ENCODE peak calls at places on chromosomes 16 and 17, in ten cellular contexts. One of them, this sample, is unnamed.

GRCh38 chr17:35786941-35787432 is 8.5 kb downstream of the MMP28 start:
- DNase-seq in H9: peak
- DNase-seq in naive thymus-derived CD8-positive, alpha-beta T cell: no peak
- DNase-seq in choroid plexus epithelial cell: peak
- DNase-seq in heart left ventricle: no peak
- DNase-seq in NCI-H510A treated with DMSO at 0.1 percent for 48 hours: no peak
- DNase-seq in stimulated activated CD4-positive, alpha-beta T cell treated with anti-CD3 and anti-CD28 coated beads, Interleukin-1b, Interleukin-23, amount 100 ng/mL, for 24 hours: no peak
- DNase-seq in NCI-H226: no peak
- DNase-seq in kidney glomerular epithelial cell: no peak
- DNase-seq in testis: no peak
- DNase-seq in this sample: peak

GRCh38 chr16:14462811-14463210 is 167.2 kb downstream of the PARN start:
- DNase-seq in H9: no peak
- DNase-seq in naive thymus-derived CD8-positive, alpha-beta T cell: no peak
- DNase-seq in NCI-H226: peak
- DNase-seq in choroid plexus epithelial cell: peak
- DNase-seq in testis: no peak
- DNase-seq in kidney glomerular epithelial cell: no peak
- DNase-seq in stimulated activated CD4-positive, alpha-beta T cell treated with anti-CD3 and anti-CD28 coated beads, Interleukin-1b, Interleukin-23, amount 100 ng/mL, for 24 hours: no peak
- DNase-seq in heart left ventricle: no peak
- DNase-seq in NCI-H510A treated with DMSO at 0.1 percent for 48 hours: no peak
- DNase-seq in this sample: no peak

GRCh38 chr17:57370051-57370581 is 113.8 kb downstream of the MSI2 start:
- DNase-seq in NCI-H510A treated with DMSO at 0.1 percent for 48 hours: no peak
- DNase-seq in H9: no peak
- DNase-seq in NCI-H226: peak
- DNase-seq in choroid plexus epithelial cell: peak
- DNase-seq in heart left ventricle: no peak
- DNase-seq in stimulated activated CD4-positive, alpha-beta T cell treated with anti-CD3 and anti-CD28 coated beads, Interleukin-1b, Interleukin-23, amount 100 ng/mL, for 24 hours: no peak
- DNase-seq in kidney glomerular epithelial cell: peak
- DNase-seq in testis: no peak
- DNase-seq in naive thymus-derived CD8-positive, alpha-beta T cell: no peak
- DNase-seq in this sample: peak

GRCh38 chr16:54265558-54266213 is 20.9 kb downstream of the IRX3 start:
- DNase-seq in heart left ventricle: no peak
- DNase-seq in NCI-H510A treated with DMSO at 0.1 percent for 48 hours: no peak
- DNase-seq in kidney glomerular epithelial cell: no peak
- DNase-seq in H9: peak
- DNase-seq in NCI-H226: no peak
- DNase-seq in testis: no peak
- DNase-seq in naive thymus-derived CD8-positive, alpha-beta T cell: no peak
- DNase-seq in choroid plexus epithelial cell: no peak
- DNase-seq in stimulated activated CD4-positive, alpha-beta T cell treated with anti-CD3 and anti-CD28 coated beads, Interleukin-1b, Interleukin-23, amount 100 ng/mL, for 24 hours: no peak
- DNase-seq in this sample: no peak

GRCh38 chr17:43332211-43332610 is 66.6 kb upstream of the ARL4D start:
- DNase-seq in H9: no peak
- DNase-seq in heart left ventricle: no peak
- DNase-seq in NCI-H510A treated with DMSO at 0.1 percent for 48 hours: no peak
- DNase-seq in choroid plexus epithelial cell: no peak
- DNase-seq in NCI-H226: no peak
- DNase-seq in naive thymus-derived CD8-positive, alpha-beta T cell: no peak
- DNase-seq in stimulated activated CD4-positive, alpha-beta T cell treated with anti-CD3 and anti-CD28 coated beads, Interleukin-1b, Interleukin-23, amount 100 ng/mL, for 24 hours: no peak
- DNase-seq in testis: no peak
- DNase-seq in kidney glomerular epithelial cell: no peak
- DNase-seq in this sample: no peak

GRCh38 chr16:81405702-81406113 is 38.9 kb upstream of the CMIP start:
- DNase-seq in naive thymus-derived CD8-positive, alpha-beta T cell: no peak
- DNase-seq in NCI-H510A treated with DMSO at 0.1 percent for 48 hours: no peak
- DNase-seq in kidney glomerular epithelial cell: peak
- DNase-seq in choroid plexus epithelial cell: peak
- DNase-seq in NCI-H226: peak
- DNase-seq in H9: peak
- DNase-seq in stimulated activated CD4-positive, alpha-beta T cell treated with anti-CD3 and anti-CD28 coated beads, Interleukin-1b, Interleukin-23, amount 100 ng/mL, for 24 hours: no peak
- DNase-seq in testis: no peak
- DNase-seq in heart left ventricle: no peak
- DNase-seq in this sample: peak

GRCh38 chr17:66625321-66625767 is 209.6 kb upstream of the CACNG5 start:
- DNase-seq in choroid plexus epithelial cell: peak
- DNase-seq in testis: no peak
- DNase-seq in H9: no peak
- DNase-seq in NCI-H510A treated with DMSO at 0.1 percent for 48 hours: peak
- DNase-seq in NCI-H226: peak
- DNase-seq in stimulated activated CD4-positive, alpha-beta T cell treated with anti-CD3 and anti-CD28 coated beads, Interleukin-1b, Interleukin-23, amount 100 ng/mL, for 24 hours: no peak
- DNase-seq in kidney glomerular epithelial cell: peak
- DNase-seq in naive thymus-derived CD8-positive, alpha-beta T cell: peak
- DNase-seq in heart left ventricle: no peak
- DNase-seq in this sample: peak

GRCh38 chr16:27169511-27170071 is 33.7 kb upstream of the KDM8 start:
- DNase-seq in testis: no peak
- DNase-seq in stimulated activated CD4-positive, alpha-beta T cell treated with anti-CD3 and anti-CD28 coated beads, Interleukin-1b, Interleukin-23, amount 100 ng/mL, for 24 hours: peak
- DNase-seq in NCI-H510A treated with DMSO at 0.1 percent for 48 hours: peak
- DNase-seq in NCI-H226: peak
- DNase-seq in H9: peak
- DNase-seq in kidney glomerular epithelial cell: peak
- DNase-seq in heart left ventricle: no peak
- DNase-seq in choroid plexus epithelial cell: peak
- DNase-seq in naive thymus-derived CD8-positive, alpha-beta T cell: peak
- DNase-seq in this sample: no peak

GRCh38 chr16:769201-769769 is 8.8 kb downstream of the MSLN start:
- DNase-seq in H9: no peak
- DNase-seq in testis: no peak
- DNase-seq in stimulated activated CD4-positive, alpha-beta T cell treated with anti-CD3 and anti-CD28 coated beads, Interleukin-1b, Interleukin-23, amount 100 ng/mL, for 24 hours: no peak
- DNase-seq in NCI-H510A treated with DMSO at 0.1 percent for 48 hours: no peak
- DNase-seq in kidney glomerular epithelial cell: no peak
- DNase-seq in NCI-H226: no peak
- DNase-seq in naive thymus-derived CD8-positive, alpha-beta T cell: no peak
- DNase-seq in heart left ventricle: no peak
- DNase-seq in choroid plexus epithelial cell: no peak
- DNase-seq in this sample: no peak

GRCh38 chr16:58837950-58838349 is 103.8 kb upstream of the GOT2 start:
- DNase-seq in choroid plexus epithelial cell: no peak
- DNase-seq in H9: no peak
- DNase-seq in kidney glomerular epithelial cell: no peak
- DNase-seq in heart left ventricle: no peak
- DNase-seq in NCI-H226: no peak
- DNase-seq in naive thymus-derived CD8-positive, alpha-beta T cell: no peak
- DNase-seq in stimulated activated CD4-positive, alpha-beta T cell treated with anti-CD3 and anti-CD28 coated beads, Interleukin-1b, Interleukin-23, amount 100 ng/mL, for 24 hours: no peak
- DNase-seq in testis: no peak
- DNase-seq in NCI-H510A treated with DMSO at 0.1 percent for 48 hours: no peak
- DNase-seq in this sample: no peak

GRCh38 chr17:58970966-58971575 is 135.6 kb downstream of the TRIM37 start:
- DNase-seq in NCI-H510A treated with DMSO at 0.1 percent for 48 hours: no peak
- DNase-seq in H9: no peak
- DNase-seq in naive thymus-derived CD8-positive, alpha-beta T cell: no peak
- DNase-seq in heart left ventricle: no peak
- DNase-seq in choroid plexus epithelial cell: no peak
- DNase-seq in stimulated activated CD4-positive, alpha-beta T cell treated with anti-CD3 and anti-CD28 coated beads, Interleukin-1b, Interleukin-23, amount 100 ng/mL, for 24 hours: no peak
- DNase-seq in NCI-H226: no peak
- DNase-seq in testis: no peak
- DNase-seq in kidney glomerular epithelial cell: no peak
- DNase-seq in this sample: peak

GRCh38 chr16:85523602-85524364 is 89.3 kb upstream of the GSE1 start:
- DNase-seq in choroid plexus epithelial cell: peak
- DNase-seq in naive thymus-derived CD8-positive, alpha-beta T cell: no peak
- DNase-seq in NCI-H226: no peak
- DNase-seq in H9: peak
- DNase-seq in NCI-H510A treated with DMSO at 0.1 percent for 48 hours: peak
- DNase-seq in kidney glomerular epithelial cell: no peak
- DNase-seq in testis: peak
- DNase-seq in heart left ventricle: no peak
- DNase-seq in stimulated activated CD4-positive, alpha-beta T cell treated with anti-CD3 and anti-CD28 coated beads, Interleukin-1b, Interleukin-23, amount 100 ng/mL, for 24 hours: no peak
- DNase-seq in this sample: peak

GRCh38 chr17:21174719-21175118 is 39.2 kb downstream of the TMEM11 start:
- DNase-seq in NCI-H226: no peak
- DNase-seq in choroid plexus epithelial cell: peak
- DNase-seq in kidney glomerular epithelial cell: peak
- DNase-seq in testis: peak
- DNase-seq in stimulated activated CD4-positive, alpha-beta T cell treated with anti-CD3 and anti-CD28 coated beads, Interleukin-1b, Interleukin-23, amount 100 ng/mL, for 24 hours: no peak
- DNase-seq in heart left ventricle: no peak
- DNase-seq in NCI-H510A treated with DMSO at 0.1 percent for 48 hours: no peak
- DNase-seq in naive thymus-derived CD8-positive, alpha-beta T cell: no peak
- DNase-seq in H9: no peak
- DNase-seq in this sample: no peak

GRCh38 chr16:11597268-11597690 is 10.6 kb upstream of the LITAF start:
- DNase-seq in NCI-H510A treated with DMSO at 0.1 percent for 48 hours: no peak
- DNase-seq in choroid plexus epithelial cell: peak
- DNase-seq in naive thymus-derived CD8-positive, alpha-beta T cell: no peak
- DNase-seq in NCI-H226: no peak
- DNase-seq in kidney glomerular epithelial cell: no peak
- DNase-seq in heart left ventricle: no peak
- DNase-seq in testis: no peak
- DNase-seq in H9: no peak
- DNase-seq in stimulated activated CD4-positive, alpha-beta T cell treated with anti-CD3 and anti-CD28 coated beads, Interleukin-1b, Interleukin-23, amount 100 ng/mL, for 24 hours: no peak
- DNase-seq in this sample: peak

GRCh38 chr17:50059256-50059655 is 3.3 kb downstream of the ITGA3 start:
- DNase-seq in H9: no peak
- DNase-seq in testis: no peak
- DNase-seq in choroid plexus epithelial cell: no peak
- DNase-seq in stimulated activated CD4-positive, alpha-beta T cell treated with anti-CD3 and anti-CD28 coated beads, Interleukin-1b, Interleukin-23, amount 100 ng/mL, for 24 hours: no peak
- DNase-seq in NCI-H226: no peak
- DNase-seq in heart left ventricle: no peak
- DNase-seq in naive thymus-derived CD8-positive, alpha-beta T cell: no peak
- DNase-seq in NCI-H510A treated with DMSO at 0.1 percent for 48 hours: no peak
- DNase-seq in kidney glomerular epithelial cell: no peak
- DNase-seq in this sample: peak

GRCh38 chr16:9258423-9259051 is 167.1 kb downstream of the HAPSTR1 start:
- DNase-seq in H9: peak
- DNase-seq in NCI-H510A treated with DMSO at 0.1 percent for 48 hours: peak
- DNase-seq in NCI-H226: peak
- DNase-seq in choroid plexus epithelial cell: peak
- DNase-seq in naive thymus-derived CD8-positive, alpha-beta T cell: no peak
- DNase-seq in stimulated activated CD4-positive, alpha-beta T cell treated with anti-CD3 and anti-CD28 coated beads, Interleukin-1b, Interleukin-23, amount 100 ng/mL, for 24 hours: no peak
- DNase-seq in testis: peak
- DNase-seq in heart left ventricle: no peak
- DNase-seq in kidney glomerular epithelial cell: peak
- DNase-seq in this sample: no peak

GRCh38 chr17:40075216-40076100 is 12.7 kb downstream of the THRA start:
- DNase-seq in kidney glomerular epithelial cell: no peak
- DNase-seq in choroid plexus epithelial cell: peak
- DNase-seq in heart left ventricle: peak
- DNase-seq in stimulated activated CD4-positive, alpha-beta T cell treated with anti-CD3 and anti-CD28 coated beads, Interleukin-1b, Interleukin-23, amount 100 ng/mL, for 24 hours: no peak
- DNase-seq in NCI-H510A treated with DMSO at 0.1 percent for 48 hours: peak
- DNase-seq in testis: peak
- DNase-seq in H9: peak
- DNase-seq in NCI-H226: no peak
- DNase-seq in naive thymus-derived CD8-positive, alpha-beta T cell: peak
- DNase-seq in this sample: peak

GRCh38 chr17:81655378-81656117 is 794 bp downstream of the PDE6G start:
- DNase-seq in kidney glomerular epithelial cell: no peak
- DNase-seq in testis: no peak
- DNase-seq in heart left ventricle: no peak
- DNase-seq in naive thymus-derived CD8-positive, alpha-beta T cell: no peak
- DNase-seq in stimulated activated CD4-positive, alpha-beta T cell treated with anti-CD3 and anti-CD28 coated beads, Interleukin-1b, Interleukin-23, amount 100 ng/mL, for 24 hours: no peak
- DNase-seq in H9: no peak
- DNase-seq in NCI-H510A treated with DMSO at 0.1 percent for 48 hours: no peak
- DNase-seq in choroid plexus epithelial cell: no peak
- DNase-seq in NCI-H226: no peak
- DNase-seq in this sample: no peak

GRCh38 chr16:2968368-2968737 is 795 bp upstream of the PAQR4 start:
- DNase-seq in H9: no peak
- DNase-seq in testis: no peak
- DNase-seq in NCI-H510A treated with DMSO at 0.1 percent for 48 hours: no peak
- DNase-seq in choroid plexus epithelial cell: no peak
- DNase-seq in stimulated activated CD4-positive, alpha-beta T cell treated with anti-CD3 and anti-CD28 coated beads, Interleukin-1b, Interleukin-23, amount 100 ng/mL, for 24 hours: no peak
- DNase-seq in heart left ventricle: peak
- DNase-seq in NCI-H226: no peak
- DNase-seq in naive thymus-derived CD8-positive, alpha-beta T cell: no peak
- DNase-seq in kidney glomerular epithelial cell: no peak
- DNase-seq in this sample: no peak

GRCh38 chr17:40363480-40363838 is 1.1 kb downstream of the GJD3 start:
- DNase-seq in choroid plexus epithelial cell: peak
- DNase-seq in H9: no peak
- DNase-seq in naive thymus-derived CD8-positive, alpha-beta T cell: no peak
- DNase-seq in stimulated activated CD4-positive, alpha-beta T cell treated with anti-CD3 and anti-CD28 coated beads, Interleukin-1b, Interleukin-23, amount 100 ng/mL, for 24 hours: no peak
- DNase-seq in NCI-H226: no peak
- DNase-seq in testis: no peak
- DNase-seq in NCI-H510A treated with DMSO at 0.1 percent for 48 hours: no peak
- DNase-seq in kidney glomerular epithelial cell: no peak
- DNase-seq in heart left ventricle: peak
- DNase-seq in this sample: no peak

GRCh38 chr17:1298616-1299015 is 19.2 kb downstream of the TRARG1 start:
- DNase-seq in testis: no peak
- DNase-seq in choroid plexus epithelial cell: peak
- DNase-seq in kidney glomerular epithelial cell: no peak
- DNase-seq in NCI-H226: no peak
- DNase-seq in stimulated activated CD4-positive, alpha-beta T cell treated with anti-CD3 and anti-CD28 coated beads, Interleukin-1b, Interleukin-23, amount 100 ng/mL, for 24 hours: peak
- DNase-seq in NCI-H510A treated with DMSO at 0.1 percent for 48 hours: no peak
- DNase-seq in heart left ventricle: no peak
- DNase-seq in naive thymus-derived CD8-positive, alpha-beta T cell: peak
- DNase-seq in H9: peak
- DNase-seq in this sample: no peak

GRCh38 chr16:54062361-54063346 is 223.9 kb downstream of the IRX3 start:
- DNase-seq in choroid plexus epithelial cell: peak
- DNase-seq in NCI-H226: no peak
- DNase-seq in H9: peak
- DNase-seq in testis: no peak
- DNase-seq in kidney glomerular epithelial cell: no peak
- DNase-seq in stimulated activated CD4-positive, alpha-beta T cell treated with anti-CD3 and anti-CD28 coated beads, Interleukin-1b, Interleukin-23, amount 100 ng/mL, for 24 hours: no peak
- DNase-seq in heart left ventricle: no peak
- DNase-seq in NCI-H510A treated with DMSO at 0.1 percent for 48 hours: peak
- DNase-seq in naive thymus-derived CD8-positive, alpha-beta T cell: no peak
- DNase-seq in this sample: no peak

GRCh38 chr16:23949630-23950290 is 114.0 kb downstream of the PRKCB start:
- DNase-seq in choroid plexus epithelial cell: no peak
- DNase-seq in naive thymus-derived CD8-positive, alpha-beta T cell: peak
- DNase-seq in NCI-H510A treated with DMSO at 0.1 percent for 48 hours: no peak
- DNase-seq in NCI-H226: no peak
- DNase-seq in testis: no peak
- DNase-seq in kidney glomerular epithelial cell: no peak
- DNase-seq in H9: no peak
- DNase-seq in heart left ventricle: peak
- DNase-seq in stimulated activated CD4-positive, alpha-beta T cell treated with anti-CD3 and anti-CD28 coated beads, Interleukin-1b, Interleukin-23, amount 100 ng/mL, for 24 hours: no peak
- DNase-seq in this sample: no peak

GRCh38 chr17:77503293-77503655 is 362.5 kb downstream of the SEC14L1 start:
- DNase-seq in H9: no peak
- DNase-seq in stimulated activated CD4-positive, alpha-beta T cell treated with anti-CD3 and anti-CD28 coated beads, Interleukin-1b, Interleukin-23, amount 100 ng/mL, for 24 hours: no peak
- DNase-seq in heart left ventricle: no peak
- DNase-seq in NCI-H510A treated with DMSO at 0.1 percent for 48 hours: no peak
- DNase-seq in testis: no peak
- DNase-seq in NCI-H226: no peak
- DNase-seq in naive thymus-derived CD8-positive, alpha-beta T cell: no peak
- DNase-seq in kidney glomerular epithelial cell: no peak
- DNase-seq in choroid plexus epithelial cell: no peak
- DNase-seq in this sample: no peak

GRCh38 chr17:1484586-1485310 is 7.7 kb downstream of the MYO1C start:
- DNase-seq in heart left ventricle: no peak
- DNase-seq in NCI-H226: peak
- DNase-seq in choroid plexus epithelial cell: peak
- DNase-seq in H9: peak
- DNase-seq in naive thymus-derived CD8-positive, alpha-beta T cell: peak
- DNase-seq in stimulated activated CD4-positive, alpha-beta T cell treated with anti-CD3 and anti-CD28 coated beads, Interleukin-1b, Interleukin-23, amount 100 ng/mL, for 24 hours: no peak
- DNase-seq in NCI-H510A treated with DMSO at 0.1 percent for 48 hours: peak
- DNase-seq in testis: peak
- DNase-seq in kidney glomerular epithelial cell: no peak
- DNase-seq in this sample: peak

GRCh38 chr17:79484600-79485398 is 126.1 kb downstream of the RBFOX3 start:
- DNase-seq in NCI-H226: no peak
- DNase-seq in H9: no peak
- DNase-seq in choroid plexus epithelial cell: no peak
- DNase-seq in stimulated activated CD4-positive, alpha-beta T cell treated with anti-CD3 and anti-CD28 coated beads, Interleukin-1b, Interleukin-23, amount 100 ng/mL, for 24 hours: no peak
- DNase-seq in kidney glomerular epithelial cell: no peak
- DNase-seq in testis: no peak
- DNase-seq in heart left ventricle: no peak
- DNase-seq in naive thymus-derived CD8-positive, alpha-beta T cell: no peak
- DNase-seq in NCI-H510A treated with DMSO at 0.1 percent for 48 hours: no peak
- DNase-seq in this sample: no peak

GRCh38 chr16:25212636-25213035 is 4.1 kb upstream of the AQP8 start:
- DNase-seq in testis: no peak
- DNase-seq in kidney glomerular epithelial cell: no peak
- DNase-seq in naive thymus-derived CD8-positive, alpha-beta T cell: no peak
- DNase-seq in stimulated activated CD4-positive, alpha-beta T cell treated with anti-CD3 and anti-CD28 coated beads, Interleukin-1b, Interleukin-23, amount 100 ng/mL, for 24 hours: no peak
- DNase-seq in NCI-H226: no peak
- DNase-seq in NCI-H510A treated with DMSO at 0.1 percent for 48 hours: no peak
- DNase-seq in H9: no peak
- DNase-seq in heart left ventricle: no peak
- DNase-seq in choroid plexus epithelial cell: no peak
- DNase-seq in this sample: no peak

GRCh38 chr17:81391964-81392908 is 3.0 kb upstream of the BAHCC1 start:
- DNase-seq in naive thymus-derived CD8-positive, alpha-beta T cell: no peak
- DNase-seq in choroid plexus epithelial cell: peak
- DNase-seq in NCI-H226: no peak
- DNase-seq in H9: no peak
- DNase-seq in testis: peak
- DNase-seq in heart left ventricle: no peak
- DNase-seq in stimulated activated CD4-positive, alpha-beta T cell treated with anti-CD3 and anti-CD28 coated beads, Interleukin-1b, Interleukin-23, amount 100 ng/mL, for 24 hours: no peak
- DNase-seq in NCI-H510A treated with DMSO at 0.1 percent for 48 hours: no peak
- DNase-seq in kidney glomerular epithelial cell: peak
- DNase-seq in this sample: no peak

This sample was measured in trophoblast cell.